ENCODE peak calls at places on chromosomes 4 and X, in eight cellular contexts. One of them, this sample, is unnamed.

GRCh38 chr4:108320066-108320465 is 151.3 kb upstream of the LEF1 start:
- DNase-seq in H9: no peak
- DNase-seq in neural crest cell: no peak
- DNase-seq in fibroblast of mammary gland: no peak
- DNase-seq in AG09309: no peak
- DNase-seq in prostate gland: no peak
- DNase-seq in AG04450: no peak
- DNase-seq in omental fat pad: no peak
- DNase-seq in this sample: no peak

GRCh38 chr4:105113800-105114199 is 32.9 kb upstream of the TET2 start:
- DNase-seq in H9: no peak
- DNase-seq in neural crest cell: no peak
- DNase-seq in fibroblast of mammary gland: no peak
- DNase-seq in AG09309: no peak
- DNase-seq in prostate gland: no peak
- DNase-seq in AG04450: no peak
- DNase-seq in omental fat pad: no peak
- DNase-seq in this sample: no peak

GRCh38 chr4:140117946-140118345 is 36.0 kb downstream of the MAML3 start:
- DNase-seq in H9: no peak
- DNase-seq in neural crest cell: no peak
- DNase-seq in fibroblast of mammary gland: no peak
- DNase-seq in AG09309: no peak
- DNase-seq in prostate gland: no peak
- DNase-seq in AG04450: no peak
- DNase-seq in omental fat pad: no peak
- DNase-seq in this sample: no peak

GRCh38 chrX:144819406-144819805 is 427.9 kb upstream of the SPANXN1 start:
- DNase-seq in H9: no peak
- DNase-seq in neural crest cell: no peak
- DNase-seq in fibroblast of mammary gland: peak
- DNase-seq in AG09309: no peak
- DNase-seq in prostate gland: no peak
- DNase-seq in AG04450: no peak
- DNase-seq in omental fat pad: no peak
- DNase-seq in this sample: no peak

GRCh38 chrX:24899391-24899790 is 116.4 kb downstream of the ARX start:
- DNase-seq in H9: no peak
- DNase-seq in neural crest cell: no peak
- DNase-seq in fibroblast of mammary gland: no peak
- DNase-seq in AG09309: no peak
- DNase-seq in prostate gland: no peak
- DNase-seq in AG04450: no peak
- DNase-seq in omental fat pad: no peak
- DNase-seq in this sample: no peak

GRCh38 chr4:138869165-138869564 is 146.4 kb upstream of the NOCT start:
- DNase-seq in H9: no peak
- DNase-seq in neural crest cell: no peak
- DNase-seq in fibroblast of mammary gland: no peak
- DNase-seq in AG09309: no peak
- DNase-seq in prostate gland: no peak
- DNase-seq in AG04450: no peak
- DNase-seq in omental fat pad: no peak
- DNase-seq in this sample: no peak

GRCh38 chrX:101658661-101659477 is 781 bp downstream of the ARMCX2 start:
- DNase-seq in H9: peak
- DNase-seq in neural crest cell: peak
- DNase-seq in fibroblast of mammary gland: peak
- DNase-seq in AG09309: no peak
- DNase-seq in prostate gland: peak
- DNase-seq in AG04450: no peak
- DNase-seq in omental fat pad: no peak
- DNase-seq in this sample: no peak

GRCh38 chrX:39456894-39457600 is 640.7 kb downstream of the BCOR start:
- DNase-seq in H9: no peak
- DNase-seq in neural crest cell: no peak
- DNase-seq in fibroblast of mammary gland: no peak
- DNase-seq in AG09309: no peak
- DNase-seq in prostate gland: no peak
- DNase-seq in AG04450: no peak
- DNase-seq in omental fat pad: no peak
- DNase-seq in this sample: no peak

DNA sequence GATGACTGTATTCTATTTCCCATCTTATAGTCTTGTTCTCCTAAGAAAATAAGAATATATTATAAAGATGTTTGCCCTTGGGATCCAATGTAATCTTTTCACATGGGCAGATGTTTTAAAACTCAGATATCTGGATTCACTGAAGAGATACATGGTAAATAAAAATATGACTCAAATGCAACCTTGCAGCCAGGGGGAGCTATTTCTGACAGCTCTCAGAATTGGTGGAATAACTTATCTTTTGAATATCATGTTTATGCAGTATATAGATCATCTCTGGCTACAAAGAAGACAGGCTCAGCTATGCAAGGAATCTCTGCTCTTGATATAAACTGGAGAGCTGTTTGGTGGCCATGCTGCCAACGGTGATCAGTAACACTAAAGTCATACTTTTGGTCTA is 274.7 kb downstream of the GLUD2 start:
- DNase-seq in H9: no peak
- DNase-seq in neural crest cell: no peak
- DNase-seq in fibroblast of mammary gland: peak
- DNase-seq in AG09309: no peak
- DNase-seq in prostate gland: no peak
- DNase-seq in AG04450: no peak
- DNase-seq in omental fat pad: no peak
- DNase-seq in this sample: no peak
- TF ChIP-seq CTCF in H9: no peak
- TF ChIP-seq CTCF in neural crest cell: no peak
- TF ChIP-seq CTCF in fibroblast of mammary gland: peak
- TF ChIP-seq CTCF in AG09309: no peak
- TF ChIP-seq CTCF in prostate gland: no peak
- TF ChIP-seq CTCF in AG04450: no peak
- TF ChIP-seq CTCF in omental fat pad: no peak
- TF ChIP-seq CTCF in this sample: no peak

GRCh38 chrX:7996414-7996813 is 69.2 kb upstream of the PNPLA4 start:
- DNase-seq in H9: no peak
- DNase-seq in neural crest cell: peak
- DNase-seq in fibroblast of mammary gland: peak
- DNase-seq in AG09309: no peak
- DNase-seq in prostate gland: no peak
- DNase-seq in AG04450: no peak
- DNase-seq in omental fat pad: no peak
- DNase-seq in this sample: no peak
- TF ChIP-seq CTCF in H9: peak
- TF ChIP-seq CTCF in neural crest cell: peak
- TF ChIP-seq CTCF in fibroblast of mammary gland: peak
- TF ChIP-seq CTCF in AG09309: peak
- TF ChIP-seq CTCF in prostate gland: peak
- TF ChIP-seq CTCF in AG04450: peak
- TF ChIP-seq CTCF in omental fat pad: no peak
- TF ChIP-seq CTCF in this sample: peak

GRCh38 chr4:28225005-28225404 is 1364.4 kb downstream of the STIM2 start:
- DNase-seq in H9: peak
- DNase-seq in neural crest cell: no peak
- DNase-seq in fibroblast of mammary gland: peak
- DNase-seq in AG09309: peak
- DNase-seq in prostate gland: no peak
- DNase-seq in AG04450: no peak
- DNase-seq in omental fat pad: no peak
- DNase-seq in this sample: no peak
- TF ChIP-seq CTCF in H9: peak
- TF ChIP-seq CTCF in neural crest cell: peak
- TF ChIP-seq CTCF in fibroblast of mammary gland: peak
- TF ChIP-seq CTCF in AG09309: peak
- TF ChIP-seq CTCF in prostate gland: peak
- TF ChIP-seq CTCF in AG04450: peak
- TF ChIP-seq CTCF in omental fat pad: no peak
- TF ChIP-seq CTCF in this sample: peak

GRCh38 chrX:118152721-118153120 is 36.1 kb upstream of the KLHL13 start:
- DNase-seq in H9: no peak
- DNase-seq in neural crest cell: no peak
- DNase-seq in fibroblast of mammary gland: no peak
- DNase-seq in AG09309: no peak
- DNase-seq in prostate gland: no peak
- DNase-seq in AG04450: no peak
- DNase-seq in omental fat pad: no peak
- DNase-seq in this sample: no peak

GRCh38 chrX:118156953-118157608 is 40.5 kb upstream of the KLHL13 start:
- DNase-seq in H9: no peak
- DNase-seq in neural crest cell: no peak
- DNase-seq in fibroblast of mammary gland: no peak
- DNase-seq in AG09309: no peak
- DNase-seq in prostate gland: no peak
- DNase-seq in AG04450: no peak
- DNase-seq in omental fat pad: no peak
- DNase-seq in this sample: no peak

GRCh38 chrX:118153270-118153669 is 36.7 kb upstream of the KLHL13 start:
- DNase-seq in H9: no peak
- DNase-seq in neural crest cell: no peak
- DNase-seq in fibroblast of mammary gland: no peak
- DNase-seq in AG09309: no peak
- DNase-seq in prostate gland: no peak
- DNase-seq in AG04450: no peak
- DNase-seq in omental fat pad: no peak
- DNase-seq in this sample: no peak

DNA sequence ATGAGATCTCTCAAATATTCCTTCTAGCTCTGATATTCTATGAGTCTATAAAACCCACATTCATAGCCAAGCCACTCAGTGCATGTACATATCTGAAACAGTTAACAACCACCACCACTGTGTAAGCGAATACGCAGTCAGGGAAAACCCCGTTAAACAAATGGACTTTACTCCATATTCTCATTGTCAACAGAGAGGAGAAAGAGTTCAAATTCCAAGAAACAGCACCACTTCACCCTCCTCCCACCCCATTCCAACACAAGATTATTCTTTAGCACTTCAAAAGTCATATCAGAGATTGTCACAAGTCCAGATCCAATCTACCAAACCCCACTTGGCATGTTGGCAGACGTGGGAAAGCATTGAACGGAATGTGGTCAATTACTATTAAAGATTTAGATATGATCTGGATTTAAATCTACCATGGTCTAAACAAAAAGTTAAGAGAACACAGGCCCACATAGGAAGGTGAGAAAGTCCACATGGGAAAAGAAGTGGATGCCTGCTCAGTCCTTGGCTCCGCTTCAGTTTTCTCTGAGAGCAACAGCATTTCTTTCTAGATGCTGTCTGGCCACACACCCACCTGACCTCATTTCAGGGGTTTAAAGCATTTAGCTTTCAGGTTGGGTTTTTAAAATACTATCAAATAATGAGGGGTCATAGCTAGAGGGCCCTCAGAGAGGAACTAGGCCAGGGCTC is 39.8 kb upstream of the KLHL13 start:
- DNase-seq in H9: no peak
- DNase-seq in neural crest cell: no peak
- DNase-seq in fibroblast of mammary gland: no peak
- DNase-seq in AG09309: no peak
- DNase-seq in prostate gland: no peak
- DNase-seq in AG04450: no peak
- DNase-seq in omental fat pad: no peak
- DNase-seq in this sample: no peak
- TF ChIP-seq CTCF in H9: no peak
- TF ChIP-seq CTCF in neural crest cell: no peak
- TF ChIP-seq CTCF in fibroblast of mammary gland: no peak
- TF ChIP-seq CTCF in AG09309: no peak
- TF ChIP-seq CTCF in prostate gland: no peak
- TF ChIP-seq CTCF in AG04450: no peak
- TF ChIP-seq CTCF in omental fat pad: no peak
- TF ChIP-seq CTCF in this sample: no peak

DNA sequence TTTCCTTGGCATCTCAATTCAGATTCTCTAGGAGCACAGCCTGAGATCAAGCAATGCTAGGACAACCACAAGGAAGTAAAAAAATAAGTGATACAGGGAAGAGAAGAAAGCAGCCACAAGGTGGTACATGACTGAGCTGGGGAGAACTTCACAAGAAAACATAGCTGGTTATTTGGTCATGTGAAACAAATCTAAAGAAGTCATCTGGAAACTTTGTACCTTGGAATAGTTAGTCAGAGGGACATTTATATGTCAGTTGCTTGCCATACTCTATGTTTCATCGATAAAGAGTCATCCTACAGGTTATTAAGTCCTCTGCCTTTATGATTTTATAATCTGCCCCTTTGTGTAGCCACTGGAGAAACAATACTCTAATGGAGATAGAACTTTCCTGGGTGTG is 575.1 kb downstream of the IL15 start:
- DNase-seq in H9: no peak
- DNase-seq in neural crest cell: no peak
- DNase-seq in fibroblast of mammary gland: no peak
- DNase-seq in AG09309: no peak
- DNase-seq in prostate gland: no peak
- DNase-seq in AG04450: no peak
- DNase-seq in omental fat pad: no peak
- DNase-seq in this sample: no peak
- TF ChIP-seq CTCF in H9: no peak
- TF ChIP-seq CTCF in neural crest cell: no peak
- TF ChIP-seq CTCF in fibroblast of mammary gland: no peak
- TF ChIP-seq CTCF in AG09309: no peak
- TF ChIP-seq CTCF in prostate gland: no peak
- TF ChIP-seq CTCF in AG04450: no peak
- TF ChIP-seq CTCF in omental fat pad: no peak
- TF ChIP-seq CTCF in this sample: no peak